ENCODE peak calls at places on chromosomes 16 and 17, in four cellular contexts. F is Calu3, S is Kasumi-1, N is NCI-H2107. T is an unnamed sample.

GRCh38 chr16:19431636-19432340 is 14.1 kb downstream of the TMC5 start:
- DNase-seq in F (peak; percentile 63), S (no peak), N (no peak), T (no peak)

GRCh38 chr16:62805221-62805857 is 769.1 kb upstream of the CDH8 start:
- DNase-seq in F (no peak), S (no peak), N (no peak), T (no peak)

GRCh38 chr17:41352597-41353366 is 2.2 kb upstream of the KRT33A start:
- DNase-seq in F (no peak), S (no peak), N (no peak), T (no peak)

GRCh38 chr17:72534776-72535175 is 414.0 kb downstream of the SOX9 start:
- DNase-seq in F (no peak), S (no peak), N (no peak), T (no peak)

GRCh38 chr17:79970576-79971068 is 65.0 kb downstream of the TBC1D16 start:
- DNase-seq in F (no peak), S (peak; percentile 88), N (no peak), T (no peak)

GRCh38 chr17:63701477-63702222 is 1.7 kb upstream of the LIMD2 start:
- DNase-seq in F (no peak), S (peak; percentile 94), N (no peak), T (no peak)

GRCh38 chr16:27918755-27919154 is 144.8 kb downstream of the GSG1L start:
- DNase-seq in F (no peak), S (no peak), N (no peak), T (no peak)

GRCh38 chr16:79902351-79902750 is 301.8 kb upstream of the MAF start:
- DNase-seq in F (no peak), S (no peak), N (no peak), T (no peak)

GRCh38 chr17:81517009-81517338 is 4.4 kb upstream of the ACTG1 start:
- DNase-seq in F (no peak), S (no peak), N (no peak), T (no peak)

GRCh38 chr16:23132921-23133532 is 16.2 kb downstream of the USP31 start:
- DNase-seq in F (no peak), S (no peak), N (no peak), T (no peak)

GRCh38 chr17:68592667-68593330 is 8.4 kb downstream of the FAM20A start:
- DNase-seq in F (no peak), S (no peak), N (peak; percentile 40), T (no peak)

GRCh38 chr17:33046361-33047255 is 55.0 kb downstream of the SPACA3 start:
- DNase-seq in F (no peak), S (no peak), N (no peak), T (no peak)

GRCh38 chr17:1511756-1512321 is 4.6 kb downstream of the INPP5K start:
- DNase-seq in F (no peak), S (no peak), N (no peak), T (peak; percentile 63)

GRCh38 chr17:30091771-30092170 is 24.8 kb upstream of the NSRP1 start:
- DNase-seq in F (no peak), S (no peak), N (no peak), T (peak; percentile 32)

GRCh38 chr17:22265807-22266206 is 573.5 kb downstream of the KCNJ18 start:
- DNase-seq in F (no peak), S (no peak), N (no peak), T (no peak)

GRCh38 chr17:79658811-79659207 is 48.0 kb upstream of the RBFOX3 start:
- DNase-seq in F (peak; percentile 21), S (peak; percentile 24), N (no peak), T (peak; percentile 28)